ENCODE peak calls at places on chromosomes 2 and 18, in six cellular contexts. O, J, E, I, L and D are unnamed samples.
A peak's percentile ranks its signal among the peaks of the same experiment; 100 is the strongest.

GRCh38 chr2:191559569-191559968 is 118.4 kb upstream of the NABP1 start:
- DNase-seq in E (no peak), J (no peak), L (no peak), I (no peak), O (no peak), D (no peak)

GRCh38 chr2:128069769-128070168 is 21.2 kb upstream of the UGGT1 start:
- DNase-seq in I (no peak), J (no peak), E (no peak), L (no peak), O (peak; percentile 37), D (no peak)

GRCh38 chr2:153819501-153819900 is 52.2 kb upstream of the GALNT13 start:
- DNase-seq in E (no peak), I (no peak), O (no peak), J (no peak), L (no peak), D (peak; percentile 16)

GRCh38 chr2:20675701-20676352 is 8.9 kb downstream of the GDF7 start:
- DNase-seq in I (no peak), E (no peak), O (peak; percentile 71), J (no peak), L (no peak), D (no peak)

GRCh38 chr2:208369091-208369490 is 37.5 kb upstream of the PTH2R start:
- DNase-seq in L (no peak), E (no peak), J (no peak), O (no peak), I (no peak), D (no peak)

GRCh38 chr2:2845796-2846315 is 514.8 kb upstream of the MYT1L start:
- DNase-seq in L (no peak), J (no peak), O (no peak), I (no peak), E (no peak), D (no peak)

GRCh38 chr2:79630060-79630459 is 117.2 kb downstream of the CTNNA2 start:
- DNase-seq in L (no peak), J (no peak), E (no peak), I (no peak), O (no peak), D (no peak)

GRCh38 chr2:175892046-175892445 is 110.0 kb downstream of the LNPK start:
- DNase-seq in E (no peak), L (no peak), O (no peak), J (no peak), I (no peak), D (no peak)

GRCh38 chr2:188267776-188268175 is 23.9 kb upstream of the GULP1 start:
- DNase-seq in I (no peak), E (no peak), J (no peak), L (no peak), O (no peak), D (no peak)

GRCh38 chr2:201990069-201990468 is 43.6 kb upstream of the FZD7 start:
- DNase-seq in E (no peak), L (no peak), J (no peak), O (no peak), I (no peak), D (no peak)

GRCh38 chr2:201996006-201996405 is 37.6 kb upstream of the FZD7 start:
- DNase-seq in L (no peak), J (no peak), O (no peak), I (no peak), E (no peak), D (peak; percentile 90)

GRCh38 chr2:201996681-201997254 is 36.9 kb upstream of the FZD7 start:
- DNase-seq in L (no peak), J (no peak), I (no peak), O (no peak), E (no peak), D (no peak)

GRCh38 chr2:201994973-201995638 is 38.5 kb upstream of the FZD7 start:
- DNase-seq in J (no peak), L (no peak), I (no peak), E (no peak), O (no peak), D (no peak)

GRCh38 chr2:201992960-201993359 is 40.7 kb upstream of the FZD7 start:
- DNase-seq in L (no peak), J (no peak), O (no peak), I (no peak), E (no peak), D (no peak)
- H3K4me3 ChIP-seq in L (no peak overlapping the region), J (no peak overlapping the region), O (no peak overlapping the region), I (no peak overlapping the region), E (no peak overlapping the region), D (no peak overlapping the region)

DNA sequence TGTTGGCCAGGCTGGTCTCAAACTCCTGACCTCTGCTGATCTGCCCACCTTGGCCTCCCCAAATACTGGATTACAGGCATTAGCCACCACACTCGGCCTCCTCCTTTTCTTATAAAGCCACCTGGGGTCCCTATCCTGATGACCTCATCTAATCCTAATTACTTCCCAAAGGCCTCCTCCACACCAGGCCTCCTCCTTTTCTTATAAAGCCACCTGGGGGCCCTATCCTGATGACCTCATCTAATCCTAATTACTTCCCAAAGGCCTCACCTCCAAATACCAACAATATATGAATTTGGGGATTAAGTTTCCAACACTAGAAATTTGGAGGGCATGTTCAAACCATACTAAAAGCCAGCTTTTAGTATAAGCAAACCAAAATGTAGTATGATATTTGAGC is 9.7 kb upstream of the RMC1 start:
- DNase-seq in I (no peak), J (no peak), O (no peak), E (no peak), L (no peak), D (no peak)
- H3K4me1 ChIP-seq in I (no peaks in the 10 kb centered on the region), J (no peaks in the 10 kb centered on the region), O (no peaks in the 10 kb centered on the region), E (no peaks in the 10 kb centered on the region), L (peaks cover 7% of the 10 kb centered on the region), D (no peaks in the 10 kb centered on the region)

GRCh38 chr2:73984922-73985317 is 210 bp downstream of the TET3 start:
- DNase-seq in O (peak; percentile 81), E (peak; percentile 38), L (no peak), I (peak; percentile 60), J (no peak), D (no peak)

GRCh38 chr2:73985318-73986084 is 791 bp downstream of the TET3 start:
- DNase-seq in I (peak; percentile 63), L (peak; percentile 72), O (peak; percentile 54), J (no peak), E (peak; percentile 26), D (no peak)

GRCh38 chr2:73982140-73982617 is 2.5 kb upstream of the TET3 start:
- DNase-seq in E (no peak), L (no peak), J (no peak), I (peak; percentile 41), O (peak; percentile 60), D (no peak)

GRCh38 chr2:73984203-73984921 is at the start of gene TET3:
- DNase-seq in O (peak; percentile 67), I (peak; percentile 63), J (no peak), E (peak; percentile 19), L (no peak), D (no peak)

DNA sequence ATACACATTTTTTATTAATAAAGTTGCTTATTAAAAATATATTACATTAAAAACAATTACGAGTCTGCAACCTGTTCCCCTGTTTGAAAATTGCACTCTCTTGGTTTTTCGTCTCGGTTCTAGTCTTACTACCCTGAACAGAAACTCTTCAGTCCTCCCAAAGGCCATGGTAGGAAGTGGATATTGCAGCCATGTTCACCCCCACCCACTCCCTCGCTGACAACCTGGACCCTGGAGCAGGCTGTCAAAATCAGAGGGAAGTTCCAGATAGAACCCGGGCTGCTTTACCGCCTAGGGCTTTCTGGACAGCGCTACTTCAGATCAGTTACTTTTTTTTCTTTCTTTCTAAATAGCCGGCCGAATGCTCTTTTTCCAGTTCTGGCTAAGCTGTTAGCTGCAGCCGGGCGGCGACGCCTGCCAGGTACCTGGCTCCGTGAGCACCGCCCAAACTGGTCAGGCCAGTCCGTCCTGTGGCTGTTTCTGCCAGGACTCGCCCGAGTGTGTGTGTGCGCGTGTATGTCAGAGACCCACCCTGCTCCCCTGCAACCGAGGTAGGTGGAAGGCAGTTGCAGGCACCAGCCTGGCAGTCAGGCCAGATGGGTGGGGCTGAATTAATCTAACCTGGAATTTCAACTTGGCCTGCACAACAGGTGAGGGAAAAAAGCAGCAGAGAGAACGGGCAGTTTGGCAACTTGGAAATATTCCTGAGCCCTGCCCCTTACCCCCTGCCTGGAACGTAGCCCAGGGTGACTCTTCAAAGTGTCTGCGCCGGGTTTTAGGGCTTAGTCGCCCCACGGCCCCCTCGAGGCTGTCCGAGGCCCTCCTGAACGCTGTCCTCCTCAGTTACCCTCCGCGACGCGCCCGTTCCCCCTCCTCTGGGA is 1.1 kb upstream of the TET3 start:
- DNase-seq in E (peak; percentile 24), J (no peak), O (peak; percentile 99), L (peak; percentile 87), I (no peak), D (no peak)
- H3K4me3 ChIP-seq in E (peak overlapping the region; percentile 29), J (peak overlapping the region; percentile 49), O (peak overlapping the region; percentile 56), L (peak overlapping the region; percentile 74), I (peak overlapping the region; percentile 78), D (peak overlapping the region; percentile 66)

GRCh38 chr2:203705184-203705583 is 1.3 kb upstream of the CD28 start:
- DNase-seq in O (no peak), J (no peak), L (no peak), I (no peak), E (no peak), D (no peak)
- H3K4me1 ChIP-seq in O (no peaks in the 10 kb centered on the region), J (no peaks in the 10 kb centered on the region), L (no peaks in the 10 kb centered on the region), I (no peaks in the 10 kb centered on the region), E (no peaks in the 10 kb centered on the region), D (no peaks in the 10 kb centered on the region)

DNA sequence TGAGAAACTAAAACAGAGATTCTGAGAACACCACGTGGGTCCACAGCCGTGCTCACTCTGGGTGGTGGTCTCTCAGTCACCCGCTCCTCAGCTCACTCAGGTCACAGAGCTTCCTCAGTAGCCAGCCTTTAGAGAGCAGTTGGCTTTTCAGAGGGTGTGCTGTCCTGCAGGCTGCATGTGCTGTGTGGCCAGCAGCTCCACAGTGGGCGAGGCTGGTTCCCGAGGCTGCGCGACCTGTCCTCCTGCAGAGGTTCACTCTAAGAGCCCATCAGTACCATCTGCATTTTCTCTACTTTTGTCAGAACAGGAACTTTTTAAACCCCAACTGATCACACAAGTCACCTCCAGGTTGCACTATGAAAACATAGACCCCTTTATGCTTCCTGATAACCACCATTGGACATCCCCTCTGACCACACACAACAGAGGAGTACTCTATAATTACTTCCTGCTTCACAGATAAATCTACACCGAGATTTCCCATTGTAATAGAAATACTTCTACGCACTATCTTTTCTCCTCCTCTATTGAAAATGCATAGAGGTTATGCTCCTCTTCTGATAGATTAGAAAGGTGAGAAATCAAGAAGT is 93.1 kb downstream of the GYPC start:
- DNase-seq in E (no peak), O (no peak), I (no peak), J (no peak), L (no peak), D (no peak)
- H3K4me3 ChIP-seq in E (no peak overlapping the region), O (no peak overlapping the region), I (no peak overlapping the region), J (no peak overlapping the region), L (no peak overlapping the region), D (no peak overlapping the region)

GRCh38 chr2:16658082-16658481 is 7.6 kb downstream of the CYRIA start:
- DNase-seq in L (no peak), E (no peak), J (no peak), I (no peak), O (no peak), D (no peak)

GRCh38 chr2:16655457-16655837 is 10.2 kb downstream of the CYRIA start:
- DNase-seq in I (no peak), O (no peak), J (no peak), E (no peak), L (no peak), D (no peak)

GRCh38 chr2:16656784-16657391 is 8.7 kb downstream of the CYRIA start:
- DNase-seq in L (no peak), E (no peak), J (no peak), I (peak; percentile 81), O (peak; percentile 39), D (no peak)

GRCh38 chr2:16654775-16655456 is 10.7 kb downstream of the CYRIA start:
- DNase-seq in I (no peak), E (no peak), J (no peak), L (no peak), O (no peak), D (no peak)

GRCh38 chr2:16656087-16656486 is 9.5 kb downstream of the CYRIA start:
- DNase-seq in L (no peak), J (no peak), I (no peak), O (no peak), E (no peak), D (no peak)
- H3K4me1 ChIP-seq in L (peaks cover 35% of the 10 kb centered on the region), J (no peaks in the 10 kb centered on the region), I (peaks cover 92% of the 10 kb centered on the region), O (peaks cover 4% of the 10 kb centered on the region), E (peaks cover 24% of the 10 kb centered on the region), D (no peaks in the 10 kb centered on the region)